ENCODE peak calls at places on chromosomes 4 and X, in five cellular contexts. Y is stomach, E is HCT116, D is H1, Q is GM23338. M is an unnamed sample. For H3K4me1, the result is how much of the 10 kb centered on the place peaks cover.

GRCh38 chr4:10403633-10404445 is 53.4 kb downstream of the ZNF518B start:
- DNase-seq in E (peak), D (peak), Q (peak), Y (no peak), M (no peak)

GRCh38 chrX:149939271-149940014 is 1.2 kb upstream of the EOLA2 start:
- DNase-seq in Y (peak), E (peak), Q (peak), D (peak), M (peak)

GRCh38 chrX:118520206-118520857 is 24.7 kb downstream of the DOCK11 start:
- DNase-seq in E (no peak), Y (no peak), Q (no peak), D (no peak), M (no peak)

GRCh38 chr4:51895816-51896408 is 53.0 kb downstream of the DCUN1D4 start:
- DNase-seq in Y (peak), D (no peak), E (peak), Q (peak), M (peak)

GRCh38 chr4:26530094-26530493 is 39.8 kb upstream of the CCKAR start:
- DNase-seq in D (no peak), E (no peak), Y (no peak), Q (no peak), M (no peak)

GRCh38 chrX:75963774-75964173 is 178.7 kb upstream of the MAGEE2 start:
- DNase-seq in E (no peak), D (no peak), Q (no peak), Y (no peak), M (no peak)

GRCh38 chr4:3465698-3466671 is 2.9 kb downstream of the DOK7 start:
- DNase-seq in Q (peak), E (no peak), D (no peak), Y (no peak), M (no peak)

GRCh38 chr4:89836031-89836777 is 757 bp downstream of the SNCA start:
- DNase-seq in Y (no peak), E (no peak), Q (peak), D (no peak), M (no peak)

GRCh38 chr4:42453612-42454011 is 56.3 kb downstream of the SHISA3 start:
- DNase-seq in Y (no peak), D (no peak), Q (no peak), E (no peak), M (no peak)

GRCh38 chrX:27918799-27919198 is 62.5 kb downstream of the DCAF8L1 start:
- DNase-seq in D (no peak), Y (no peak), E (peak), Q (peak), M (no peak)

GRCh38 chrX:81202413-81202794 is 502 bp downstream of the SH3BGRL start:
- DNase-seq in Q (no peak), D (no peak), Y (no peak), E (no peak), M (no peak)

GRCh38 chrX:154654372-154654771 is 993 bp upstream of the CTAG2 start:
- DNase-seq in E (no peak), D (no peak), Q (no peak), Y (no peak), M (no peak)

GRCh38 chr4:1315838-1316536 is 26.3 kb downstream of the MAEA start:
- DNase-seq in Q (no peak), Y (no peak), D (no peak), E (no peak), M (no peak)

GRCh38 chr4:183099537-183100297 is 660 bp downstream of the WWC2 start:
- DNase-seq in E (no peak), D (no peak), Q (peak), Y (peak), M (peak)

GRCh38 chr4:16626945-16627344 is 271.5 kb downstream of the LDB2 start:
- DNase-seq in E (no peak), D (no peak), Y (no peak), Q (no peak), M (no peak)

GRCh38 chr4:9885958-9886357 is 104.5 kb downstream of the DRD5 start:
- DNase-seq in Q (no peak), E (no peak), D (no peak), Y (no peak), M (no peak)

GRCh38 chr4:155675709-155676429 is 9.2 kb downstream of the GUCY1A1 start:
- DNase-seq in Q (no peak), D (no peak), E (no peak), Y (no peak), M (no peak)

GRCh38 chr4:125313497-125313896 is 1.3 kb upstream of the FAT4 start:
- DNase-seq in Q (peak), Y (no peak), E (peak), D (no peak), M (peak)

DNA sequence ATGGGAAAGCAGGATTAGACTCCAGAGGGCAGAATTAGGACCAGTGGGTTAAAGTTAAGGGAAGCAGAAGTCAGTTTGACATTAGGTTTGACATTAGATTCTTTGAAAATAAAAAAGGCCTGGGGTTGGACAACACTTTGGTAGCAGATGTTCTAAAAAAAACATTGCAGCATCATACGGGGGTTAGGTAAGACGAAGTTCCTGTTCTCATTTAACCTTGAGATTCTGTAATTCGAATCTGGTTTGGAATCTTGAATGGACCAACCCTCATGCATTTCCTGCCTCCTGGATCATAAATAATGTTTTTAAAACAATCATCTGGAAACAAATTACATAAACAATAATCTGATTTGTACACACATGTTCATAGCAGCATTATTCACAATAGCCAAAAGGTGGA is 181.0 kb downstream of the SHROOM3 start:
- DNase-seq in Y (no peak), Q (no peak), D (no peak), E (no peak), M (no peak)
- H3K4me1 ChIP-seq in Y (under half), Q (under half), D (under half), E (under half), M (under half)

GRCh38 chr4:134544303-134544761 is 342.7 kb upstream of the PABPC4L start:
- DNase-seq in E (peak), Y (no peak), D (no peak), Q (peak), M (peak)
- TF ChIP-seq POLR2AphosphoS5 in E (no peak), Y (no peak), D (no peak), Q (no peak), M (peak)

DNA sequence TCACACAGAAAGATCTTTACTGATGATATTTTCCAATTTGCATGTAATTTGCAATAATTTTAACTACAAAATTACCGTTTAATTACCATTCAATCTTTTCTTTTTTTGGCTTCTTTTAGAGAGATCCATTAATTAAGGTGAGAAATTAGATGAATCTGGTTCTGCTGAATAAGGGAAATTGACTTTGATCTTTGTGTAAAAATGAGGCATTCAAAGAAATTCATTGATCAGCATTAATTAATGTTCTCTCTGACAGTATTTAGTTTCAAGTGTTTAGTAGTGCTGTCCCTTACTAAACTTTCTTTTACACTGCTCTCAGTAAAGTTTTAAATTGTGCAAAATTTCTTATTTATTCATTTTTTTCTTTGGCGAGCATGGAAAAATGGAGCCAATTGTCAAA is 97.2 kb upstream of the KCTD8 start:
- DNase-seq in D (no peak), Y (no peak), E (no peak), Q (no peak), M (no peak)
- H3K4me1 ChIP-seq in D (under half), Y (under half), E (under half), Q (under half), M (under half)

DNA sequence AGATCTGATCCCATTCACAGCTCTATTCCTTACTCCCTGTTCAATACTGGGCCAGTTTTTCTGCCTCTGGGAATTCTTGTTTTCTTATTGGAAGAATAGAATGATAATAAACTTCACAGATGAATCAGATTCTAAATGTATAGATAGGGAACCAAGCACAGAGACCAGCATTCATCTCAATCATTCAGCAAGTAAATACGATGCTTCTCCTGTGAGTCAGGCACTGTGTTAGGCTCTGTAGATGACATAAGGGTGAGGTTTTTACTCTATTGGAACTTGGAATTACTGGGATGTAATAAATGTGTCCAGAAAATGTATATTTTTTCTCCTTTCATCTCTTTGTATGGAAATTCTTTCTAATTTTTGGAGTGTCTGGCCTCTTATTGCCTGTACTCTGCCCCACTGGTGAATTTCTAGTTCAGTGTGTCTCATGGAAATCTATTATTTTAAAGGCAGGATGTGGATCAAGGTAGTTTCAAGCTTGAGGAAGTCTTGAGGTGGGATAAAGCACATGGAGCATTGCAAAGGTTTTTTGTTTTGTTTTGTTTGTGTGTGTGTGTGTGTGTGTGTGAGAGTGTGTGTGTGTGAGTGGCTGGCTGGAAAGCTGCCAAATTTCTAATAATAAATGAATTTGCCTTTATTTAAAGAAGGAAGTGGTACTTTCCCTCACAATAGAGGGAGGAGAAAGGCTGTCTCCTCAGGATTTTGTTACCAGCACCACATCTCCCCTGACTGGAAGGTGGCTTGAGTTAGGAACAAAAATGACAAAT is 117.9 kb upstream of the HS3ST1 start:
- DNase-seq in Q (no peak), Y (no peak), E (no peak), D (no peak), M (no peak)
- TF ChIP-seq POLR2AphosphoS5 in Q (no peak), Y (no peak), E (no peak), D (no peak), M (no peak)

GRCh38 chr4:99710681-99711345 is 53.2 kb upstream of the C4orf54 start:
- DNase-seq in D (no peak), Q (no peak), Y (no peak), E (no peak), M (no peak)
- H3K4me1 ChIP-seq in D (under half), Q (under half), Y (under half), E (under half), M (under half)

GRCh38 chrX:48003758-48004457 is at the start of gene ZNF182:
- DNase-seq in Y (peak), E (peak), Q (peak), D (peak), M (peak)
- TF ChIP-seq POLR2AphosphoS5 in Y (peak), E (peak), Q (peak), D (peak), M (peak)

DNA sequence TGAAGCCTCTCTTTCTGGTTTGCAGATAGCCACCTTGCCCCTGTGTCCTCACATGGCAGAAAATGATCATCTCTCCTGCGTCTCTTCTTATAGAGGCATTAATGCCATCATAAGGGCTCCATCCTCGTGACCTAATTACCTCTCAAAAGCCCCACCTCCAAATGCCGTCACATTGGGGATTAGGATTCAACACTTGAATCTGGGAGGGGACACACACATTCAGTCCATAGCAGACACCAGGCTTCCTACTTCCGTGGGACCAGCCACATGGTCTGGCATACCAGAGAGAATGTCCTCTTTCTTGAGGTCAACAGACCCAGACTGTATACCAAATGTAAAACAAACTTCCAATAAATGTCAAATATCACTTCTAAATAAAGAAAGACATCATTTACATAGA is 82.3 kb upstream of the S100G start:
- DNase-seq in Q (no peak), E (no peak), Y (no peak), D (no peak), M (no peak)
- H3K4me1 ChIP-seq in Q (under half), E (under half), Y (under half), D (under half), M (under half)